ENCODE peak calls at places on chromosomes 1 and 21, in ten cellular contexts. One of them, this sample, is unnamed.

GRCh38 chr1:46202975-46203737 is at the start of gene LURAP1:
- DNase-seq in stimulated activated CD4-positive, alpha-beta T cell treated with anti-CD3 and anti-CD28 coated beads, Interleukin-4, amount 100 ng/mL, for 48 hours: no peak
- DNase-seq in NCI-H187 treated with DMSO at 0.1 percent for 48 hours: no peak
- DNase-seq in NCI-H748 treated with DMSO at 0.1 percent for 48 hours: peak; percentile 52
- DNase-seq in M059J: peak; percentile 37
- DNase-seq in AG04450: no peak
- DNase-seq in NCI-H1694: no peak
- DNase-seq in Kasumi-1: no peak
- DNase-seq in NAMALWA: peak; percentile 60
- DNase-seq in left ventricle myocardium inferior: peak; percentile 69
- DNase-seq in this sample: no peak

GRCh38 chr1:12407050-12407961 is 177.5 kb downstream of the VPS13D start:
- DNase-seq in stimulated activated CD4-positive, alpha-beta T cell treated with anti-CD3 and anti-CD28 coated beads, Interleukin-4, amount 100 ng/mL, for 48 hours: no peak
- DNase-seq in NCI-H187 treated with DMSO at 0.1 percent for 48 hours: no peak
- DNase-seq in NCI-H748 treated with DMSO at 0.1 percent for 48 hours: no peak
- DNase-seq in M059J: peak; percentile 81
- DNase-seq in AG04450: peak; percentile 55
- DNase-seq in NCI-H1694: no peak
- DNase-seq in Kasumi-1: peak; percentile 11
- DNase-seq in NAMALWA: no peak
- DNase-seq in left ventricle myocardium inferior: no peak
- DNase-seq in this sample: no peak

GRCh38 chr1:176877557-176877956 is 287.0 kb downstream of the ASTN1 start:
- DNase-seq in stimulated activated CD4-positive, alpha-beta T cell treated with anti-CD3 and anti-CD28 coated beads, Interleukin-4, amount 100 ng/mL, for 48 hours: no peak
- DNase-seq in NCI-H187 treated with DMSO at 0.1 percent for 48 hours: no peak
- DNase-seq in NCI-H748 treated with DMSO at 0.1 percent for 48 hours: no peak
- DNase-seq in M059J: no peak
- DNase-seq in AG04450: no peak
- DNase-seq in NCI-H1694: no peak
- DNase-seq in Kasumi-1: no peak
- DNase-seq in NAMALWA: no peak
- DNase-seq in left ventricle myocardium inferior: no peak
- DNase-seq in this sample: no peak

GRCh38 chr1:51192213-51192843 is 43.7 kb upstream of the RNF11 start:
- DNase-seq in stimulated activated CD4-positive, alpha-beta T cell treated with anti-CD3 and anti-CD28 coated beads, Interleukin-4, amount 100 ng/mL, for 48 hours: peak; percentile 61
- DNase-seq in NCI-H187 treated with DMSO at 0.1 percent for 48 hours: no peak
- DNase-seq in NCI-H748 treated with DMSO at 0.1 percent for 48 hours: peak; percentile 36
- DNase-seq in M059J: peak; percentile 75
- DNase-seq in AG04450: peak; percentile 65
- DNase-seq in NCI-H1694: peak; percentile 63
- DNase-seq in Kasumi-1: peak; percentile 80
- DNase-seq in NAMALWA: peak; percentile 76
- DNase-seq in left ventricle myocardium inferior: peak; percentile 29
- DNase-seq in this sample: no peak

GRCh38 chr1:36133484-36133883 is 8.5 kb upstream of the COL8A2 start:
- DNase-seq in stimulated activated CD4-positive, alpha-beta T cell treated with anti-CD3 and anti-CD28 coated beads, Interleukin-4, amount 100 ng/mL, for 48 hours: no peak
- DNase-seq in NCI-H187 treated with DMSO at 0.1 percent for 48 hours: no peak
- DNase-seq in NCI-H748 treated with DMSO at 0.1 percent for 48 hours: no peak
- DNase-seq in M059J: peak; percentile 97
- DNase-seq in AG04450: peak; percentile 75
- DNase-seq in NCI-H1694: no peak
- DNase-seq in Kasumi-1: no peak
- DNase-seq in NAMALWA: no peak
- DNase-seq in left ventricle myocardium inferior: peak; percentile 38
- DNase-seq in this sample: no peak

GRCh38 chr1:228902781-228903572 is 167.7 kb downstream of the RHOU start:
- DNase-seq in stimulated activated CD4-positive, alpha-beta T cell treated with anti-CD3 and anti-CD28 coated beads, Interleukin-4, amount 100 ng/mL, for 48 hours: no peak
- DNase-seq in NCI-H187 treated with DMSO at 0.1 percent for 48 hours: no peak
- DNase-seq in NCI-H748 treated with DMSO at 0.1 percent for 48 hours: peak; percentile 15
- DNase-seq in M059J: peak; percentile 98
- DNase-seq in AG04450: peak; percentile 97
- DNase-seq in NCI-H1694: peak; percentile 96
- DNase-seq in Kasumi-1: no peak
- DNase-seq in NAMALWA: no peak
- DNase-seq in left ventricle myocardium inferior: peak; percentile 64
- DNase-seq in this sample: peak; percentile 91

GRCh38 chr21:29504751-29505321 is 206.1 kb downstream of the BACH1 start:
- DNase-seq in stimulated activated CD4-positive, alpha-beta T cell treated with anti-CD3 and anti-CD28 coated beads, Interleukin-4, amount 100 ng/mL, for 48 hours: no peak
- DNase-seq in NCI-H187 treated with DMSO at 0.1 percent for 48 hours: no peak
- DNase-seq in NCI-H748 treated with DMSO at 0.1 percent for 48 hours: no peak
- DNase-seq in M059J: peak; percentile 96
- DNase-seq in AG04450: peak; percentile 8
- DNase-seq in NCI-H1694: no peak
- DNase-seq in Kasumi-1: no peak
- DNase-seq in NAMALWA: no peak
- DNase-seq in left ventricle myocardium inferior: no peak
- DNase-seq in this sample: no peak

GRCh38 chr1:233598891-233599541 is 14.9 kb upstream of the KCNK1 start:
- DNase-seq in stimulated activated CD4-positive, alpha-beta T cell treated with anti-CD3 and anti-CD28 coated beads, Interleukin-4, amount 100 ng/mL, for 48 hours: no peak
- DNase-seq in NCI-H187 treated with DMSO at 0.1 percent for 48 hours: no peak
- DNase-seq in NCI-H748 treated with DMSO at 0.1 percent for 48 hours: no peak
- DNase-seq in M059J: no peak
- DNase-seq in AG04450: no peak
- DNase-seq in NCI-H1694: no peak
- DNase-seq in Kasumi-1: no peak
- DNase-seq in NAMALWA: no peak
- DNase-seq in left ventricle myocardium inferior: no peak
- DNase-seq in this sample: no peak

GRCh38 chr1:112358798-112359408 is 37.1 kb upstream of the CTTNBP2NL start:
- DNase-seq in stimulated activated CD4-positive, alpha-beta T cell treated with anti-CD3 and anti-CD28 coated beads, Interleukin-4, amount 100 ng/mL, for 48 hours: peak; percentile 28
- DNase-seq in NCI-H187 treated with DMSO at 0.1 percent for 48 hours: no peak
- DNase-seq in NCI-H748 treated with DMSO at 0.1 percent for 48 hours: no peak
- DNase-seq in M059J: peak; percentile 42
- DNase-seq in AG04450: peak; percentile 15
- DNase-seq in NCI-H1694: peak; percentile 27
- DNase-seq in Kasumi-1: peak; percentile 20
- DNase-seq in NAMALWA: peak; percentile 63
- DNase-seq in left ventricle myocardium inferior: peak; percentile 77
- DNase-seq in this sample: no peak

GRCh38 chr1:100265562-100265930 is 470 bp upstream of the RTCA start:
- DNase-seq in stimulated activated CD4-positive, alpha-beta T cell treated with anti-CD3 and anti-CD28 coated beads, Interleukin-4, amount 100 ng/mL, for 48 hours: no peak
- DNase-seq in NCI-H187 treated with DMSO at 0.1 percent for 48 hours: no peak
- DNase-seq in NCI-H748 treated with DMSO at 0.1 percent for 48 hours: no peak
- DNase-seq in M059J: peak; percentile 56
- DNase-seq in AG04450: no peak
- DNase-seq in NCI-H1694: no peak
- DNase-seq in Kasumi-1: no peak
- DNase-seq in NAMALWA: no peak
- DNase-seq in left ventricle myocardium inferior: no peak
- DNase-seq in this sample: no peak

GRCh38 chr1:24709748-24710416 is 35.4 kb upstream of the CLIC4 start:
- DNase-seq in stimulated activated CD4-positive, alpha-beta T cell treated with anti-CD3 and anti-CD28 coated beads, Interleukin-4, amount 100 ng/mL, for 48 hours: no peak
- DNase-seq in NCI-H187 treated with DMSO at 0.1 percent for 48 hours: no peak
- DNase-seq in NCI-H748 treated with DMSO at 0.1 percent for 48 hours: no peak
- DNase-seq in M059J: peak; percentile 63
- DNase-seq in AG04450: no peak
- DNase-seq in NCI-H1694: no peak
- DNase-seq in Kasumi-1: no peak
- DNase-seq in NAMALWA: no peak
- DNase-seq in left ventricle myocardium inferior: no peak
- DNase-seq in this sample: no peak

GRCh38 chr1:32716312-32717126 is 13.9 kb upstream of the SYNC start:
- DNase-seq in stimulated activated CD4-positive, alpha-beta T cell treated with anti-CD3 and anti-CD28 coated beads, Interleukin-4, amount 100 ng/mL, for 48 hours: peak; percentile 45
- DNase-seq in NCI-H187 treated with DMSO at 0.1 percent for 48 hours: peak; percentile 82
- DNase-seq in NCI-H748 treated with DMSO at 0.1 percent for 48 hours: peak; percentile 86
- DNase-seq in M059J: peak; percentile 61
- DNase-seq in AG04450: no peak
- DNase-seq in NCI-H1694: no peak
- DNase-seq in Kasumi-1: peak; percentile 12
- DNase-seq in NAMALWA: peak; percentile 72
- DNase-seq in left ventricle myocardium inferior: peak; percentile 46
- DNase-seq in this sample: no peak

This sample was measured in vagina.